ENCODE peak calls at places on chromosomes 2 and 18, in nine cellular contexts. M, W, H, D, O, C, G, Q and P are unnamed samples.

GRCh38 chr2:41394541-41394940 is 653.3 kb upstream of the PKDCC start:
- DNase-seq in D (no peak), Q (no peak), G (no peak), O (no peak), H (no peak), C (no peak), W (no peak), M (no peak), P (no peak)

GRCh38 chr2:43749583-43749982 is 24.3 kb upstream of the DYNC2LI1 start:
- DNase-seq in W (no peak), Q (no peak), G (no peak), O (no peak), C (no peak), D (no peak), M (no peak), H (no peak), P (no peak)

GRCh38 chr2:215904101-215904500 is 109.2 kb downstream of the MREG start:
- DNase-seq in C (no peak), O (no peak), G (no peak), M (peak), W (no peak), H (no peak), D (no peak), Q (peak), P (no peak)

GRCh38 chr2:150303281-150303680 is 184.2 kb downstream of the RND3 start:
- DNase-seq in Q (no peak), W (no peak), D (no peak), O (no peak), M (no peak), C (no peak), G (no peak), H (no peak), P (no peak)

GRCh38 chr2:66432801-66433694 is 1.9 kb upstream of the MEIS1 start:
- DNase-seq in C (peak), M (no peak), W (no peak), D (peak), O (peak), G (peak), Q (peak), H (peak), P (peak)

GRCh38 chr2:14855751-14856150 is 223.2 kb downstream of the LRATD1 start:
- DNase-seq in O (no peak), C (no peak), Q (no peak), M (no peak), G (no peak), D (no peak), W (no peak), H (no peak), P (no peak)

GRCh38 chr2:28747714-28748113 is 3.9 kb upstream of the PPP1CB start:
- DNase-seq in H (no peak), C (no peak), O (no peak), M (no peak), W (no peak), D (no peak), G (no peak), Q (no peak), P (no peak)

GRCh38 chr2:145012214-145012670 is 492.3 kb upstream of the ZEB2 start:
- DNase-seq in G (no peak), M (no peak), D (no peak), W (no peak), Q (no peak), H (no peak), C (no peak), O (no peak), P (no peak)

GRCh38 chr2:67671464-67672450 is 274.6 kb downstream of the ETAA1 start:
- DNase-seq in W (no peak), O (no peak), M (no peak), C (no peak), G (no peak), Q (no peak), H (no peak), D (no peak), P (no peak)

GRCh38 chr2:133362061-133362476 is 206.2 kb downstream of the NCKAP5 start:
- DNase-seq in O (no peak), W (no peak), G (no peak), H (no peak), M (no peak), Q (peak), C (no peak), D (no peak), P (no peak)

GRCh38 chr2:40844353-40845277 is 392.7 kb upstream of the SLC8A1 start:
- DNase-seq in C (no peak), G (no peak), H (peak), M (peak), Q (no peak), O (no peak), D (no peak), W (no peak), P (no peak)

GRCh38 chr2:166539340-166540162 is 45.5 kb upstream of the SCN7A start:
- DNase-seq in Q (peak), D (no peak), W (peak), O (peak), C (no peak), G (no peak), H (peak), M (peak), P (no peak)

GRCh38 chr2:49459314-49459993 is 305.1 kb upstream of the FSHR start:
- DNase-seq in O (no peak), D (no peak), H (no peak), M (no peak), Q (no peak), W (no peak), G (no peak), C (no peak), P (no peak)
- H3K27ac ChIP-seq in O (no peak), D (no peak), H (no peak), M (no peak), Q (no peak), W (no peak), G (no peak), C (no peak), P (no peak)

DNA sequence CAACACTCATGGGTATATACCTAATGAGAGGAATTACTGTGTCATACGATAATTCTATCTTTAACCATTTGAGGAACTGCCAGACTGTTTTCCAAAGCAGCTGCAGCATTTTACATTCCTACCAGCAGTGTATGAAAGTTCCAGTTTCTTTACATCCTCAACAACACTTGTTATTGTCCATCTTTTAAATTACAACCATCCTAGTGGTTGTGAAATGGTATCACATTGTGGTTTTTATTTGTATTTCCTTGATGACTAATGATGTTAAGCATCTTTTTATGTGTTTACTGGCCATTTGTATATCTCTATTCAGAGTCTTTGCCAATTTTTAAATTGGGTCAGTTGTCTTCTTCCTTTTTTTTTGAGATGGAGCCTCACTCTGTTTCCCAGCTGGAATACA is 4.0 kb upstream of the CKAP2L start:
- DNase-seq in W (no peak), Q (no peak), M (no peak), G (no peak), O (no peak), H (no peak), D (no peak), C (no peak), P (no peak)
- TF ChIP-seq CTCF in W (no peak), Q (no peak), M (no peak), G (no peak), O (no peak), H (no peak), D (no peak), C (no peak), P (no peak)

GRCh38 chr2:9997936-9998335 is 45.4 kb upstream of the KLF11 start:
- DNase-seq in Q (no peak), C (no peak), O (no peak), D (no peak), G (no peak), H (no peak), W (no peak), M (no peak), P (no peak)

GRCh38 chr2:9993490-9994165 is 42.1 kb downstream of the GRHL1 start:
- DNase-seq in G (no peak), M (no peak), Q (no peak), D (no peak), O (no peak), H (no peak), W (no peak), C (no peak), P (no peak)

GRCh38 chr2:9994462-9994861 is 43.0 kb downstream of the GRHL1 start:
- DNase-seq in M (no peak), H (no peak), W (no peak), C (no peak), O (no peak), D (peak), Q (no peak), G (no peak), P (peak)

GRCh38 chr2:9996321-9996720 is 44.8 kb downstream of the GRHL1 start:
- DNase-seq in W (no peak), M (no peak), H (no peak), Q (no peak), G (no peak), C (no peak), D (no peak), O (no peak), P (no peak)

DNA sequence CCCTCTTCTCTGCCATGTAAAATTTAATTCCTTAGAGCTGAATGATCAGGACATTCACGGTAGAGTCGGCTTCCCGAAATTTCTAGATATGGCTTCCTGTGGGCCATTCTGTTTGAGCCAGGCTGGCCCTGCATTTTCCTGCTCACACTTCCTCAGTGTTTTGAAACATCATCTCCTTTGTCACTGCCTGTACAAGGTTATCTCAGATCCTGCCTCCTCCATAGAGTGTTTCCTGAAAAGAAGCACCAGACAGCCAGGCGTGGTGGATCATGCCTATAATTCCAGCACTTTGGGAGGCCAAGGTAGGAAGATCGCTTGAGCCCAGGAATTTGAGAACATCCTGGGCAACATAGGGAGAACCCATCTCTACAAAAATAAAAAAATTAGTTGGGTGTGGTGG is 43.6 kb downstream of the GRHL1 start:
- DNase-seq in M (no peak), G (no peak), W (no peak), H (no peak), O (no peak), Q (no peak), D (no peak), C (no peak), P (no peak)
- H3K27ac ChIP-seq in M (no peak), G (no peak), W (no peak), H (no peak), O (no peak), Q (no peak), D (no peak), C (no peak), P (no peak)

GRCh38 chr2:50514881-50515280 is 517.1 kb downstream of the NRXN1 start:
- DNase-seq in H (no peak), M (no peak), W (no peak), C (no peak), G (no peak), O (no peak), Q (no peak), D (no peak), P (no peak)

GRCh38 chr2:50512397-50512796 is 519.5 kb downstream of the NRXN1 start:
- DNase-seq in H (no peak), G (no peak), O (no peak), C (no peak), W (no peak), Q (no peak), D (no peak), M (no peak), P (no peak)

GRCh38 chr2:50509852-50510251 is 522.1 kb downstream of the NRXN1 start:
- DNase-seq in D (no peak), G (no peak), Q (no peak), H (no peak), W (no peak), O (no peak), C (no peak), M (no peak), P (no peak)

GRCh38 chr2:50515638-50516037 is 516.3 kb downstream of the NRXN1 start:
- DNase-seq in D (no peak), C (no peak), Q (no peak), H (no peak), O (no peak), G (no peak), M (no peak), W (no peak), P (no peak)

DNA sequence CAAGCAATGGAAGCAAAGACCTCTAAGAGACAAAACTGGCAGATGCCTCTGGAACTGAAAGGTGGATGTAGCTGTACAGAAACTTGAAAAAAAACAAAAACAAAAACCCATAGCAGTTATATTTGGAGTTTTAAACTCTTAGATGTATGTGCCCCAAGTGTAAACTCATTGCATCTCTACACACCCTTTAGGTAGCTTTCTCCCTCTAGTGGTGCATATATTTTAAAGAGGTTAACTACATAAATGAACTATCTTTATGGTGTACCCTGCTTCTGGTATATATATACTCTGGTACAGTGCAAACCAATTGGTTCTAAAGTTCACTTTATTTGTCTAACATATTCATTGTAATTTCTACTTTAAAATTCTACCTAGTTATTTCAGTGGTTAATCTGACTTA is 518.2 kb downstream of the NRXN1 start:
- DNase-seq in H (no peak), D (no peak), O (no peak), Q (no peak), M (no peak), W (no peak), G (no peak), C (no peak), P (no peak)
- TF ChIP-seq CTCF in H (no peak), D (no peak), O (no peak), Q (peak), M (no peak), W (no peak), G (no peak), C (no peak), P (no peak)

DNA sequence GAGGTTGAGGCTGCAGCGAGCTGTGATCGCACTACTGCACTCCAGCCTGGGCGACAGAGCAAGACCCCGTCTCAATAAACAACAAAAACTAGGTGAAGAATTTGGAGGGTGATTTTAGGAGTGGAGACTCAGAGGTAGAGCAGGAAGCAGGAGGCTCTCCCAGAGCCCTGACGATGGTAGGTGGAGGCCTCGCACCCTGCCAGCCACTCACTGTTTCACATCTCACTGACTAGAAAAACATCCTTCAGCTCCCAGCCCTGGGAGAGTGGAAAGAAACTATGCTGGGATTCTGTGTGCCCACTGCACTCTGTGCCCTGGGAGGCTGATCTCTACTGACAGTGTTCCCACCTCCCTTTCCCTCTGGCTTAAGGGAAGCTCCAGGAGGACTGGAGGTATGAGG is 9.8 kb downstream of the CIB4 start:
- DNase-seq in M (no peak), O (no peak), H (no peak), D (no peak), C (no peak), Q (no peak), G (no peak), W (no peak), P (no peak)
- H3K27ac ChIP-seq in M (no peak), O (no peak), H (no peak), D (no peak), C (no peak), Q (no peak), G (no peak), W (no peak), P (no peak)

GRCh38 chr18:25299899-25300298 is 52.1 kb downstream of the ZNF521 start:
- DNase-seq in H (no peak), W (no peak), C (no peak), G (no peak), D (no peak), M (no peak), O (no peak), Q (no peak), P (no peak)

GRCh38 chr18:25295624-25296138 is 56.3 kb downstream of the ZNF521 start:
- DNase-seq in G (no peak), Q (no peak), H (no peak), O (no peak), C (no peak), M (no peak), D (no peak), W (no peak), P (no peak)

GRCh38 chr18:25299426-25299825 is 52.5 kb downstream of the ZNF521 start:
- DNase-seq in M (no peak), Q (peak), C (no peak), O (no peak), W (no peak), G (no peak), D (no peak), H (no peak), P (no peak)

GRCh38 chr18:25300492-25300891 is 51.5 kb downstream of the ZNF521 start:
- DNase-seq in G (no peak), D (no peak), H (no peak), M (no peak), C (no peak), Q (no peak), W (no peak), O (no peak), P (no peak)

GRCh38 chr18:25298853-25299274 is 53.1 kb downstream of the ZNF521 start:
- DNase-seq in G (no peak), D (no peak), H (no peak), Q (peak), O (no peak), C (peak), M (no peak), W (no peak), P (peak)
- TF ChIP-seq CTCF in G (no peak), D (no peak), H (no peak), Q (no peak), O (no peak), C (no peak), M (no peak), W (no peak), P (no peak)

DNA sequence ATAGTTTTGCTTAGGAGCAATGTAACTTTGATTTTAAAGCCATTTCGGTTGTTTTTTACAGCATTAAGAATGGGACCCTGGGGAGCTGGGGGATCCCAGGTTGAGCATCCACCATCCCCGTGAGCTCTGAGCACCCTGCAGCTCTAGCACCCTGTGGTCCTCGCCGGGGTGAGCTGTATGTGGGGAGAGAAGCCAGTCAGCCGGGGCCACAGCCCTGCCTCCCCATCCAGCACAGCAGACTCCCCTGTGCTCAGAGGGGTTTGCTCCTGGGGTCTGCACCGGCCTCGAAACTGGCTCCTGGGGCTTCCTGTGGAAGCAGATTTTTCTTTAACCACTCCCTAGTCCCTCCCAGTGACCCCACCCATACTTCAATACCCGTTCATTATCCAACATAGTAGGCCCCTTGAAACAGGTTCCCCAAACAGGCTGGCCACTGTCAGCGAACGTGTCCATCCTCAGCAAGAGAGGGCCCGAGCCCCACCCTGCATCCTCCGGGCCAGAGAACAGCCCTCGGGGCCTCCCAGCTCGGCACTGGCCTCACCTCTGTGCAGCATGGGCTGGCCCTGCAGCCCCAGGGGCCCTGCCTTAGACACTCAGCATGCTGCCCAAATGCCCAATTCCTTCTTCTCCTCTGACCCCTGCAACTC is 1.2 kb downstream of the COL6A3 start:
- DNase-seq in M (no peak), W (no peak), D (no peak), O (no peak), Q (no peak), H (no peak), C (no peak), G (no peak), P (no peak)
- H3K27ac ChIP-seq in M (no peak), W (no peak), D (no peak), O (no peak), Q (peak), H (no peak), C (peak), G (peak), P (peak)

DNA sequence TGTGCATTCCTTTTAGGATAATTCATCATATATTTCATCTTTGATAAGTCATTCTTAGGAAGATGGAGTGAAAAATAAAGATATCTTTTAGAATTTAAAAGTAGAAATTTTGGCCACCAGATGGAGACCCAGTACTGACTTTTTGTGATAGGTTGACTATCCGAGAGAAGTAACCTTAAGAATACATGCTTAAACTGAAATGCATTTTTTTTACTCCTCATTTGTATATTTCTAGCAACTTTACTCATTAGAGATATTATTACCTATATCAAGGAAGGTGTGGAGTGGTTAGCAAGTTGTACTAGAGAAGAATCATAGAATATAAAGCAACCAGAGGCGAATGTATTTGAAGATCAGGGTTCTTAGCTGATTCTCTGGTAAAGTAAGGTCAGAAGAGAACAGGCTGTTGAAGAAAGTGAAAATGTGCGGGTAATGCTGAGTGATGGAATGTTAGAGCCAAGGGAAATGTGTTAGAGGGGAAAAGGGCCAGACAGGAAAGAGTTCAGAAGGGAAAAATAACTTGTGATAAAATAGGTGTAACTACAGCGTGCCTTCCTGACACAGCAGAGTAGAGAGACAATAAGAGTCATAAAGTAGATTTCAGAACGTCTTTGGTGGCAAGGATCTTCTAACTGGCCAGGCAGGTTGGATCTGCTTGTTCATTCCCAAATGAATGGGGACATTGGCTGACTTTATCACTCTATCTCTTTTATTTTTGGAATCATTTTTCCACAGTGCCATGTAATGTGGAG is 52.3 kb downstream of the TDRD15 start:
- DNase-seq in Q (no peak), G (no peak), O (no peak), W (no peak), D (no peak), C (no peak), H (no peak), M (no peak), P (no peak)
- TF ChIP-seq CTCF in Q (no peak), G (peak), O (peak), W (no peak), D (peak), C (peak), H (peak), M (no peak), P (peak)

GRCh38 chr2:27497288-27497627 is 619 bp downstream of the GCKR start:
- DNase-seq in Q (no peak), D (no peak), O (no peak), G (no peak), C (no peak), M (no peak), W (no peak), H (no peak), P (no peak)
- H3K27ac ChIP-seq in Q (no peak), D (no peak), O (no peak), G (no peak), C (no peak), M (no peak), W (no peak), H (no peak), P (no peak)